ENCODE peak calls at places on chromosomes 7 and 10, in ten cellular contexts. E is lung; T is heart right ventricle; R is hepatocyte; I is AG04450; H is CD8-positive, alpha-beta T cell; J is sigmoid colon; U is PC-3; V is heart left ventricle; L is HCT116. K is an unnamed sample.
A peak's percentile ranks its signal among the peaks of the same experiment; 100 is the strongest.

GRCh38 chr10:69624245-69624786 is 5.7 kb upstream of the FAM241B start:
- DNase-seq in E (no peak), T (no peak), R (no peak), I (no peak), H (no peak), J (no peak), U (no peak), V (no peak), L (no peak), K (no peak)

GRCh38 chr10:52359466-52359865 is 45.4 kb downstream of the DKK1 start:
- DNase-seq in E (no peak), T (no peak), R (no peak), I (no peak), H (no peak), J (no peak), U (no peak), V (no peak), L (no peak), K (no peak)

GRCh38 chr7:48108959-48109847 is 20.1 kb downstream of the UPP1 start:
- DNase-seq in E (no peak), T (no peak), R (no peak), I (no peak), H (no peak), J (no peak), U (no peak), V (no peak), L (no peak), K (no peak)

GRCh38 chr7:29810297-29810696 is 4.0 kb downstream of the WIPF3 start:
- DNase-seq in E (no peak), T (no peak), R (no peak), I (no peak), H (no peak), J (no peak), U (no peak), V (no peak), L (no peak), K (no peak)

GRCh38 chr7:38000272-38000671 is 79.8 kb downstream of the EPDR1 start:
- DNase-seq in E (no peak), T (no peak), R (no peak), I (no peak), H (no peak), J (no peak), U (no peak), V (no peak), L (no peak), K (no peak)

GRCh38 chr7:142669074-142669654 is 80.1 kb upstream of the PRSS1 start:
- DNase-seq in E (no peak), T (no peak), R (peak; percentile 18), I (no peak), H (no peak), J (no peak), U (peak; percentile 68), V (no peak), L (no peak), K (no peak)

GRCh38 chr10:100103581-100103980 is 21.9 kb upstream of the CPN1 start:
- DNase-seq in E (no peak), T (no peak), R (no peak), I (no peak), H (no peak), J (no peak), U (no peak), V (no peak), L (no peak), K (no peak)

GRCh38 chr10:12981570-12981969 is 19.9 kb downstream of the CCDC3 start:
- DNase-seq in E (no peak), T (no peak), R (no peak), I (peak; percentile 29), H (no peak), J (no peak), U (peak; percentile 78), V (no peak), L (peak; percentile 90), K (no peak)

GRCh38 chr7:138388673-138389491 is 71.2 kb upstream of the TRIM24 start:
- DNase-seq in E (no peak), T (no peak), R (peak; percentile 10), I (no peak), H (no peak), J (no peak), U (peak; percentile 70), V (no peak), L (no peak), K (no peak)

GRCh38 chr7:1854521-1855395 is 184.7 kb downstream of the ELFN1 start:
- DNase-seq in E (no peak), T (peak; percentile 8), R (no peak), I (no peak), H (peak; percentile 22), J (peak; percentile 48), U (no peak), V (peak; percentile 13), L (no peak), K (peak; percentile 29)

GRCh38 chr7:117375380-117375779 is 51.9 kb downstream of the ASZ1 start:
- DNase-seq in E (no peak), T (no peak), R (no peak), I (no peak), H (no peak), J (no peak), U (peak; percentile 22), V (no peak), L (no peak), K (no peak)

GRCh38 chr10:31942435-31942834 is 13.8 kb upstream of the ARHGAP12 start:
- DNase-seq in E (no peak), T (no peak), R (no peak), I (no peak), H (no peak), J (no peak), U (no peak), V (no peak), L (no peak), K (no peak)
- H3K27ac ChIP-seq in E (no peak overlapping the region), T (no peak overlapping the region), R (peak overlapping the region; percentile 78), I (no peak overlapping the region), H (no peak overlapping the region), J (no peak overlapping the region), U (peak overlapping the region; percentile 94), V (no peak overlapping the region), L (peak overlapping the region; percentile 95), K (no peak overlapping the region)

DNA sequence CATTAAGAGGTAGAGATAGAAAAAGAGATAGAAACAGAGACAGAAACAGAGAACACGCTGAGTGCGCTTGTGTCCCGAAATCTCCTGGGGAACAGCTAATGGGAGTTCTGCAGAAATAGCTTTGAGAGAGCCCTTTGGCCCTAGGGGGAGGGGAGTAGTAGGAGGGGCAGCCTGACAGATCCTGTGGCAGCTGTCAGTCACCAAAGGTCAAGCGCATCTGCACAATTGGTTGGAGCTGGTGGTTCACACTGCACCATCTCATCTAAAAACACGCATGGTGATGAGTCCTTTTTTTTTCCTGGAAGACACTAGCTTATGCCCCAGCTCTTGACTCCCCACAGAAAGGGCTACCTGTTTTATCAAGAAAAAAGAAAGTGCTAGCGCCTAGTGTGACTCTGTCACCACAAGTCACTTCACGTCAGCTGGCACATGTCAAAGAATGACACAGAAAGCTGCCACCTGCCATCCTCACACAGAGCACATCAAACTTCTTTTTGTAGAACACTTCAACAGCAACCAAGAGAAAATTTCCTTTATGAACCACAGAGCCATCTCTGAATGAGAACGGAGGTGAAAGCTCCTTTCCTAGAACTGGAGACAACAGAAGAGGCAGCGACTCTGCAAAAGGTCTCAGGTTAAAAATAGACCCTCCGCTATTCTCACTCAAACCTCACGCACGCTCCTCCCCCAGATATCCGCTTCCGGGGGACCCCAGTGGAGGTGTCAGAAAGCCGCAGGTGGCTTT is 125.7 kb downstream of the GFRA1 start:
- DNase-seq in E (no peak), T (no peak), R (no peak), I (no peak), H (peak; percentile 30), J (no peak), U (no peak), V (no peak), L (no peak), K (no peak)
- TF ChIP-seq CTCF in E (no peak), T (no peak), R (no peak), I (no peak), H (no peak), J (no peak), U (no peak), V (no peak), L (no peak), K (no peak)

GRCh38 chr7:113504691-113505090 is 386.3 kb upstream of the SMIM30 start:
- DNase-seq in E (no peak), T (no peak), R (no peak), I (no peak), H (no peak), J (no peak), U (no peak), V (no peak), L (no peak), K (no peak)
- H3K27ac ChIP-seq in E (no peak overlapping the region), T (no peak overlapping the region), R (no peak overlapping the region), I (no peak overlapping the region), H (no peak overlapping the region), J (no peak overlapping the region), U (no peak overlapping the region), V (no peak overlapping the region), L (no peak overlapping the region), K (no peak overlapping the region)

GRCh38 chr10:64547168-64547567 is 1026.0 kb downstream of the REEP3 start:
- DNase-seq in E (no peak), T (no peak), R (no peak), I (no peak), H (no peak), J (no peak), U (peak; percentile 19), V (no peak), L (no peak), K (no peak)
- TF ChIP-seq CTCF in E (no peak), T (no peak), R (no peak), I (no peak), H (no peak), J (no peak), U (peak; percentile 41), V (no peak), L (no peak), K (no peak)